ENCODE peak calls at places on chromosomes 7 and 10, in seven cellular contexts. M, Q, C, K, B, N and L are unnamed samples.

GRCh38 chr7:20085086-20085485 is 132.1 kb downstream of the MACC1 start:
- DNase-seq in M (no peak), Q (no peak), C (peak), K (no peak), B (no peak), N (no peak), L (no peak)

GRCh38 chr7:107494910-107495309 is 25.1 kb downstream of the GPR22 start:
- DNase-seq in M (no peak), Q (peak), C (no peak), K (no peak), B (no peak), N (no peak), L (no peak)

GRCh38 chr10:71536332-71536731 is 139.6 kb downstream of the CDH23 start:
- DNase-seq in M (no peak), Q (no peak), C (no peak), K (no peak), B (no peak), N (no peak), L (no peak)

GRCh38 chr7:142391191-142391992 is 133.5 kb upstream of the PRSS58 start:
- DNase-seq in M (peak), Q (peak), C (no peak), K (peak), B (peak), N (peak), L (peak)

GRCh38 chr10:91709394-91709798 is 76.5 kb upstream of the PPP1R3C start:
- DNase-seq in M (peak), Q (no peak), C (peak), K (no peak), B (no peak), N (no peak), L (no peak)

GRCh38 chr10:93357680-93358079 is 124.5 kb downstream of the MYOF start:
- DNase-seq in M (peak), Q (peak), C (peak), K (peak), B (no peak), N (no peak), L (peak)

GRCh38 chr10:98331888-98332287 is 63.9 kb upstream of the LOXL4 start:
- DNase-seq in M (no peak), Q (peak), C (no peak), K (no peak), B (no peak), N (peak), L (peak)

GRCh38 chr10:59283456-59284082 is 78.8 kb downstream of the FAM13C start:
- DNase-seq in M (peak), Q (peak), C (no peak), K (peak), B (no peak), N (no peak), L (no peak)

GRCh38 chr7:1537631-1538412 is 7.3 kb downstream of the MAFK start:
- DNase-seq in M (peak), Q (peak), C (peak), K (peak), B (peak), N (peak), L (no peak)

GRCh38 chr7:5598769-5599371 is 175.2 kb upstream of the TNRC18 start:
- DNase-seq in M (no peak), Q (peak), C (no peak), K (no peak), B (peak), N (peak), L (peak)

GRCh38 chr10:43809211-43809930 is 160.7 kb upstream of the ZNF32 start:
- DNase-seq in M (peak), Q (no peak), C (peak), K (no peak), B (no peak), N (no peak), L (no peak)

GRCh38 chr7:29077181-29077580 is 69.2 kb downstream of the CPVL start:
- DNase-seq in M (no peak), Q (no peak), C (no peak), K (no peak), B (no peak), N (no peak), L (no peak)

GRCh38 chr7:135684699-135685098 is 22.4 kb downstream of the STMP1 start:
- DNase-seq in M (no peak), Q (no peak), C (no peak), K (no peak), B (no peak), N (no peak), L (no peak)

GRCh38 chr7:115037128-115037802 is 115.4 kb downstream of the MDFIC start:
- DNase-seq in M (no peak), Q (peak), C (no peak), K (no peak), B (no peak), N (no peak), L (no peak)

GRCh38 chr10:110872145-110872983 is 636 bp downstream of the PDCD4 start:
- DNase-seq in M (peak), Q (peak), C (peak), K (peak), B (peak), N (peak), L (peak)

GRCh38 chr7:7499892-7500291 is 35.8 kb downstream of the COL28A1 start:
- DNase-seq in M (no peak), Q (no peak), C (no peak), K (no peak), B (no peak), N (no peak), L (no peak)

GRCh38 chr7:39624202-39624807 is 933 bp downstream of the RALA start:
- DNase-seq in M (no peak), Q (peak), C (peak), K (peak), B (no peak), N (no peak), L (no peak)

GRCh38 chr7:124751017-124751416 is 14.6 kb downstream of the GPR37 start:
- DNase-seq in M (no peak), Q (no peak), C (no peak), K (no peak), B (no peak), N (no peak), L (no peak)

GRCh38 chr10:9868499-9868898 is 1149.2 kb upstream of the CELF2 start:
- DNase-seq in M (no peak), Q (no peak), C (no peak), K (no peak), B (no peak), N (no peak), L (no peak)

GRCh38 chr7:120828528-120828927 is 29.4 kb downstream of the TSPAN12 start:
- DNase-seq in M (no peak), Q (no peak), C (no peak), K (no peak), B (no peak), N (no peak), L (no peak)

GRCh38 chr10:78754269-78755074 is 314.3 kb upstream of the ZMIZ1 start:
- DNase-seq in M (peak), Q (peak), C (peak), K (no peak), B (no peak), N (no peak), L (no peak)

GRCh38 chr7:48365010-48365409 is 193.8 kb downstream of the ABCA13 start:
- DNase-seq in M (peak), Q (no peak), C (no peak), K (no peak), B (no peak), N (no peak), L (no peak)

GRCh38 chr7:70356324-70356797 is 758.1 kb downstream of the AUTS2 start:
- DNase-seq in M (no peak), Q (no peak), C (no peak), K (no peak), B (no peak), N (no peak), L (no peak)

GRCh38 chr7:6730343-6730633 is 23.5 kb upstream of the ZNF12 start:
- DNase-seq in M (peak), Q (peak), C (no peak), K (no peak), B (no peak), N (no peak), L (no peak)

GRCh38 chr7:47233996-47234395 is 347.9 kb downstream of the TNS3 start:
- DNase-seq in M (no peak), Q (no peak), C (no peak), K (no peak), B (no peak), N (no peak), L (no peak)

GRCh38 chr10:3754727-3755439 is 30.1 kb downstream of the KLF6 start:
- DNase-seq in M (peak), Q (peak), C (peak), K (no peak), B (peak), N (no peak), L (peak)

GRCh38 chr10:132492323-132493035 is 45.1 kb upstream of the INPP5A start:
- DNase-seq in M (no peak), Q (no peak), C (no peak), K (no peak), B (no peak), N (no peak), L (peak)

GRCh38 chr10:133160813-133161471 is 923 bp downstream of the KNDC1 start:
- DNase-seq in M (no peak), Q (no peak), C (no peak), K (no peak), B (no peak), N (no peak), L (no peak)

GRCh38 chr7:66321283-66321682 is 116.1 kb downstream of the TPST1 start:
- DNase-seq in M (no peak), Q (peak), C (no peak), K (no peak), B (peak), N (no peak), L (no peak)

GRCh38 chr10:31664803-31665202 is 263.8 kb downstream of the ARHGAP12 start:
- DNase-seq in M (no peak), Q (no peak), C (no peak), K (no peak), B (no peak), N (no peak), L (no peak)

GRCh38 chr7:149161241-149161848 is 14.1 kb downstream of the ZNF398 start:
- DNase-seq in M (peak), Q (no peak), C (peak), K (no peak), B (no peak), N (no peak), L (no peak)

GRCh38 chr7:15720849-15721471 is 34.5 kb upstream of the MEOX2 start:
- DNase-seq in M (peak), Q (peak), C (peak), K (peak), B (peak), N (peak), L (no peak)

GRCh38 chr10:72598769-72599701 is 26.8 kb downstream of the MICU1 start:
- DNase-seq in M (no peak), Q (peak), C (no peak), K (peak), B (no peak), N (no peak), L (no peak)

DNA sequence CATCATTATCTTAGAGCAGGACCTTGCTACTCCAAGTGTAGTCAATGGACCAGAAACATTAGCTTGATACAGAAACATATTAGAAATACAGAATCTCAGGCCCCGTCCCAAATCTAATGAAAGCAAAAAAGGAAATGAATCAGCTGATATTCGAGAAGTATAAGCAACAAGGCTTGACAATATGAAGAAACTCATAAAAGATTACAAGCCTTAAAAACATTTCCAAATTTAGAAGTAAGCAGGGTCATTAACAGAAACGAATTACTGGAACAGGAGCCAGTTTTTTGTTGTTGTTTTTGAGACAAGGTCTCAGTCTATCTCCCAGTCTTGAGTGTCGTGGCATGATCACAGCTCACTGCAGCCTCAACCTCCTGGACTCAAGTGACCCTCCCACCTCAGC is 40.6 kb upstream of the GSAP start:
- DNase-seq in M (peak), Q (no peak), C (no peak), K (no peak), B (no peak), N (no peak), L (no peak)
- H3K27ac ChIP-seq in M (peak), Q (no peak), C (no peak), K (no peak), B (no peak), N (no peak), L (no peak)

DNA sequence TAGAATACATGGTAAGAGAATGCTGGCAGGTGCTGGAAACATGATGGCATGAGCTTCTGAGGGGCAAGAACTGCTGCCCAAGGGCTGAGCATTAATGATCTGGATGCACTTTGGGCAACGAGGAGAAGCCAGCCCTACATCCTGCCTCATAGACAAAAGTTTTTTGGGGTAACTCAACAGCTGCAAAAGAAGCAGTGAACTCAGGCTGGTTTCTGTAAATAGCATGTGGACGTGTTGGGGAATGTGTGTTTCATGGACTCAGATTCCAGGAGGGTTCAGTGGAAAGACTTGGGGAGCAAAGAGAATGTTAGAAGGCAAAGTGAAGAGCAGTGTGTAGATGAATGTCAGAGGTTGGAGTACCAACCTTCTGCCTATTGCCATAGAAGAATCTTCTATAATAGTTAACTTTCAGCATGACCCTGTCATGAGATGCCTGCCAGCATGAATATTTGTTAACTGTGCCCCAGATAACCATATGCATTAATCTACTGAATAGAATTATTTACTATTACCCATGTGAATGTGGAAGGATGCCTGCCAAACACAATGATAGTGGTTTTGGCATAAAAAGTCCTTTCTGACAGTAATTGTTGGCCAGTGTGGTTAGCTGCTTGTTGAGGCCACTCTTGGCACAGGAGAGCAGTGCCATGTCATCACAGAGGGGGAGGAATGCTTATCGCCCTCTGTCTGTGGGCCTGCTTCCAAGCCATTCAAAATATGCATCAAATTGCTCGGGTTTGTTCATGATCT is 165.6 kb downstream of the WNT2 start:
- DNase-seq in M (peak), Q (no peak), C (peak), K (no peak), B (peak), N (no peak), L (no peak)
- H3K4me2 ChIP-seq in M (peak), Q (no peak), C (no peak), K (no peak), B (no peak), N (no peak), L (no peak)

GRCh38 chr7:60706-61105 is 131.7 kb upstream of the FAM20C start:
- DNase-seq in M (no peak), Q (no peak), C (no peak), K (no peak), B (no peak), N (no peak), L (no peak)
- H2BK120ac ChIP-seq in M (no peak), Q (no peak), C (no peak), K (no peak), B (no peak), N (no peak), L (no peak)

GRCh38 chr7:129238546-129238945 is 13.7 kb downstream of the AHCYL2 start:
- DNase-seq in M (no peak), Q (no peak), C (no peak), K (no peak), B (no peak), N (no peak), L (no peak)
- H3K27ac ChIP-seq in M (no peak), Q (no peak), C (no peak), K (no peak), B (no peak), N (no peak), L (no peak)

GRCh38 chr7:144474800-144475521 is 71.5 kb upstream of the NOBOX start:
- DNase-seq in M (no peak), Q (no peak), C (no peak), K (no peak), B (no peak), N (no peak), L (no peak)
- H3K4me2 ChIP-seq in M (no peak), Q (no peak), C (no peak), K (no peak), B (no peak), N (no peak), L (no peak)

GRCh38 chr7:27656724-27657123 is 6.0 kb downstream of the HIBADH start:
- DNase-seq in M (no peak), Q (no peak), C (no peak), K (no peak), B (no peak), N (no peak), L (no peak)

GRCh38 chr7:27661776-27662489 is 750 bp downstream of the HIBADH start:
- DNase-seq in M (peak), Q (no peak), C (peak), K (no peak), B (peak), N (no peak), L (no peak)

GRCh38 chr7:27663989-27664331 is 1.3 kb upstream of the HIBADH start:
- DNase-seq in M (no peak), Q (no peak), C (no peak), K (no peak), B (no peak), N (no peak), L (no peak)

GRCh38 chr7:27662490-27663205 is at the start of gene HIBADH:
- DNase-seq in M (peak), Q (peak), C (peak), K (peak), B (peak), N (peak), L (peak)
- H2BK120ac ChIP-seq in M (peak), Q (no peak), C (peak), K (no peak), B (peak), N (no peak), L (no peak)

DNA sequence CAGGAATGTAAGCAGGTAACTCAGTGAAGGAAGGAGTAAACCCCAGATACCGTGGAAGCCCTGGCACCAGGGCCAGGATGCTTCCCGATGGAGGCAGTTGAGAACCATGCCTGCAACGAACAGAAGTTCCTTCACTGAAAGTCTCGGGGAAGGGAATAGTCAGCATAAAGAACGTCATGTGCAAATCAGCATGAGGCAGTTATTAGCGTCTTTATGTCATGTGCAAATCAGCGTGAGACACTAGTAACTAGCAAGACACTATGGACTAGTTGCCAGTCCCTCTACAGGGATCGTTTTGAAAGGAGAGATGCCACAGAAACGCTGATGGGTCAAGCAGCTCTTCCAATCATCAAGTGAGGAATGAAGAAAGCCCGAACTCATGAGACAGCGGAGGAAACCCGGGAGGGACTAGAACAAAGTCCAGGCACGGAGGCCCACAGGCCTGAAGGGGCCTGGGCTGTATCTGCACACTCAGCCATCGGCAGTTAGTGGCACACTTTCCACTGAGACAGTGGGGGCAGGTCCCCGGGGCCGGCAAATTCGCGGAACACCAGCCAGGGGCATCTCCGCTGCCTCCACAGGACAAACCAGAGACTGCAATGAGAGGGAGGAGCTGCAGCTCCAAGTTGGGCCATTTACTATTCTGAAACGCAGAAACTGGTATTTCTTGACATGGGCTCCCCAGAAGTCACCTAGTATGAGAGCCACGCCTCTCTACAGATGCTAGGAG is 109.6 kb downstream of the SFMBT2 start:
- DNase-seq in M (no peak), Q (peak), C (no peak), K (no peak), B (no peak), N (peak), L (peak)
- H3K27ac ChIP-seq in M (no peak), Q (no peak), C (no peak), K (no peak), B (no peak), N (no peak), L (no peak)

GRCh38 chr10:17643339-17643754 is 604 bp upstream of the STAM start:
- DNase-seq in M (peak), Q (peak), C (peak), K (no peak), B (peak), N (no peak), L (peak)
- H3K4me2 ChIP-seq in M (peak), Q (peak), C (peak), K (peak), B (peak), N (peak), L (peak)